ENCODE peak calls at places on chromosomes 16 and 17, in nine cellular contexts. D is fibroblast of lung; P is T-helper 1 cell; T is stimulated activated CD8-positive, alpha-beta memory T cell treated with anti-CD3 and anti-CD28 coated beads, Interleukin-12 subunit alpha, Interleukin-12 subunit beta, amount 100 ng/mL, for 4 hours; H is NCI-H1105 treated with DMSO at 0.1 percent for 48 hours; C is fibroblast of the conjunctiva; Z is suprapubic skin; M is naive thymus-derived CD8-positive, alpha-beta T cell; W is fibroblast of mammary gland. E is an unnamed sample.

GRCh38 chr16:5349101-5349500 is 251.5 kb upstream of the EEF2KMT start:
- DNase-seq in D (no peak), P (no peak), T (no peak), H (no peak), C (no peak), Z (no peak), M (no peak), W (no peak), E (no peak)

GRCh38 chr17:74798239-74798707 is 22.1 kb upstream of the NAT9 start:
- DNase-seq in D (no peak), P (no peak), T (no peak), H (no peak), C (no peak), Z (no peak), M (no peak), W (peak; percentile 18), E (no peak)

GRCh38 chr17:39612935-39613465 is 5.3 kb upstream of the NEUROD2 start:
- DNase-seq in D (no peak), P (no peak), T (no peak), H (no peak), C (no peak), Z (no peak), M (no peak), W (no peak), E (no peak)

GRCh38 chr16:6190756-6191155 is 1093.2 kb upstream of the EEF2KMT start:
- DNase-seq in D (no peak), P (no peak), T (no peak), H (no peak), C (no peak), Z (no peak), M (no peak), W (no peak), E (no peak)

GRCh38 chr16:29663020-29663828 is at the start of gene SPN:
- DNase-seq in D (no peak), P (peak; percentile 17), T (peak; percentile 21), H (no peak), C (no peak), Z (no peak), M (no peak), W (no peak), E (no peak)

GRCh38 chr17:15092762-15093161 is 172.4 kb downstream of the PMP22 start:
- DNase-seq in D (peak; percentile 32), P (no peak), T (no peak), H (peak; percentile 6), C (peak; percentile 2), Z (no peak), M (no peak), W (peak; percentile 73), E (no peak)

GRCh38 chr17:67046398-67046797 is 2.0 kb downstream of the CACNG1 start:
- DNase-seq in D (no peak), P (no peak), T (no peak), H (no peak), C (no peak), Z (no peak), M (no peak), W (no peak), E (no peak)

GRCh38 chr16:85395913-85396878 is 216.9 kb upstream of the GSE1 start:
- DNase-seq in D (peak; percentile 34), P (no peak), T (no peak), H (no peak), C (no peak), Z (no peak), M (no peak), W (peak; percentile 44), E (peak; percentile 35)

GRCh38 chr17:66313995-66314659 is 11.7 kb downstream of the PRKCA start:
- DNase-seq in D (no peak), P (no peak), T (no peak), H (no peak), C (no peak), Z (no peak), M (no peak), W (no peak), E (no peak)

GRCh38 chr17:69323806-69324205 is 3.1 kb downstream of the ABCA5 start:
- DNase-seq in D (no peak), P (no peak), T (no peak), H (no peak), C (no peak), Z (no peak), M (no peak), W (no peak), E (no peak)

GRCh38 chr16:27762441-27762840 is 212.5 kb downstream of the KATNIP start:
- DNase-seq in D (no peak), P (no peak), T (no peak), H (no peak), C (no peak), Z (no peak), M (no peak), W (no peak), E (no peak)

GRCh38 chr16:25135239-25135878 is 23.8 kb downstream of the LCMT1 start:
- DNase-seq in D (peak; percentile 52), P (no peak), T (no peak), H (no peak), C (no peak), Z (no peak), M (no peak), W (peak; percentile 63), E (no peak)

GRCh38 chr17:19306160-19307111 is 56.1 kb downstream of the B9D1 start:
- DNase-seq in D (no peak), P (peak; percentile 26), T (no peak), H (no peak), C (no peak), Z (no peak), M (peak; percentile 46), W (no peak), E (peak; percentile 77)

GRCh38 chr17:76772842-76773521 is 35.1 kb downstream of the MFSD11 start:
- DNase-seq in D (peak; percentile 62), P (peak; percentile 46), T (peak; percentile 32), H (no peak), C (peak; percentile 77), Z (no peak), M (peak; percentile 41), W (peak; percentile 92), E (no peak)

GRCh38 chr17:55394357-55395021 is 27.1 kb downstream of the MMD start:
- DNase-seq in D (no peak), P (no peak), T (no peak), H (no peak), C (no peak), Z (no peak), M (no peak), W (no peak), E (no peak)

GRCh38 chr16:24729967-24730815 is 740 bp downstream of the TNRC6A start:
- DNase-seq in D (peak; percentile 39), P (peak; percentile 34), T (no peak), H (peak; percentile 30), C (no peak), Z (no peak), M (peak; percentile 16), W (peak; percentile 32), E (peak; percentile 83)

GRCh38 chr16:29858974-29859373 is 4.1 kb downstream of the CDIPT start:
- DNase-seq in D (no peak), P (no peak), T (no peak), H (no peak), C (no peak), Z (no peak), M (no peak), W (no peak), E (no peak)

GRCh38 chr17:74274703-74275340 is 788 bp downstream of the DNAI2 start:
- DNase-seq in D (no peak), P (no peak), T (no peak), H (peak; percentile 41), C (no peak), Z (no peak), M (no peak), W (no peak), E (no peak)

GRCh38 chr17:81483085-81483861 is 29.3 kb downstream of the ACTG1 start:
- DNase-seq in D (no peak), P (no peak), T (no peak), H (no peak), C (no peak), Z (no peak), M (no peak), W (no peak), E (no peak)

GRCh38 chr16:85901110-85901509 is 2.1 kb downstream of the IRF8 start:
- DNase-seq in D (no peak), P (no peak), T (no peak), H (no peak), C (no peak), Z (no peak), M (no peak), W (no peak), E (no peak)

GRCh38 chr16:88649195-88649923 is 1.5 kb downstream of the CYBA start:
- DNase-seq in D (no peak), P (no peak), T (no peak), H (peak; percentile 57), C (no peak), Z (no peak), M (no peak), W (no peak), E (no peak)

GRCh38 chr17:19292377-19292711 is 55.2 kb downstream of the EPN2 start:
- DNase-seq in D (no peak), P (no peak), T (no peak), H (no peak), C (no peak), Z (no peak), M (no peak), W (no peak), E (no peak)

GRCh38 chr17:82536220-82537201 is 17.0 kb downstream of the FOXK2 start:
- DNase-seq in D (peak; percentile 82), P (no peak), T (no peak), H (no peak), C (peak; percentile 77), Z (peak; percentile 82), M (no peak), W (peak; percentile 87), E (peak; percentile 73)

GRCh38 chr16:48231675-48232214 is 12.4 kb upstream of the LONP2 start:
- DNase-seq in D (peak; percentile 70), P (no peak), T (no peak), H (peak; percentile 33), C (peak; percentile 47), Z (no peak), M (no peak), W (peak; percentile 47), E (peak; percentile 57)

GRCh38 chr16:86758932-86759331 is 180.6 kb downstream of the FOXL1 start:
- DNase-seq in D (no peak), P (no peak), T (no peak), H (no peak), C (no peak), Z (no peak), M (no peak), W (peak; percentile 27), E (no peak)

GRCh38 chr16:8565498-8565897 is 24.8 kb downstream of the TMEM114 start:
- DNase-seq in D (no peak), P (no peak), T (no peak), H (no peak), C (no peak), Z (no peak), M (no peak), W (no peak), E (no peak)

GRCh38 chr17:39235555-39236221 is 9.9 kb upstream of the STAC2 start:
- DNase-seq in D (peak; percentile 53), P (peak; percentile 15), T (no peak), H (peak; percentile 33), C (peak; percentile 33), Z (no peak), M (no peak), W (peak; percentile 67), E (peak; percentile 48)

GRCh38 chr16:28324235-28324886 is 32.0 kb downstream of the SBK1 start:
- DNase-seq in D (no peak), P (no peak), T (no peak), H (no peak), C (no peak), Z (peak; percentile 49), M (no peak), W (no peak), E (no peak)

GRCh38 chr16:81677375-81677737 is 101.7 kb upstream of the PLCG2 start:
- DNase-seq in D (no peak), P (no peak), T (no peak), H (no peak), C (no peak), Z (no peak), M (no peak), W (no peak), E (no peak)

GRCh38 chr17:63387941-63388340 is 58.2 kb downstream of the CYB561 start:
- DNase-seq in D (no peak), P (no peak), T (no peak), H (no peak), C (no peak), Z (no peak), M (no peak), W (no peak), E (no peak)

GRCh38 chr17:16923097-16923903 is 48.6 kb downstream of the TNFRSF13B start:
- DNase-seq in D (no peak), P (no peak), T (no peak), H (no peak), C (no peak), Z (peak; percentile 61), M (no peak), W (no peak), E (no peak)

E was measured in testis.